ENCODE peak calls at places on chromosomes 13 and 19, in ten cellular contexts. One of them, this sample, is unnamed.

GRCh38 chr19:11322269-11323024 is 17.0 kb downstream of the RAB3D start:
- DNase-seq in GM12865: no peak
- DNase-seq in endodermal cell: no peak
- DNase-seq in left lung: no peak
- DNase-seq in fibroblast of mammary gland: no peak
- DNase-seq in choroid plexus epithelial cell: peak
- DNase-seq in PC-9: peak
- DNase-seq in mammary epithelial cell: no peak
- DNase-seq in heart left ventricle: peak
- DNase-seq in Panc1: no peak
- DNase-seq in this sample: no peak

GRCh38 chr13:114078501-114079451 is 53.6 kb downstream of the RASA3 start:
- DNase-seq in GM12865: no peak
- DNase-seq in choroid plexus epithelial cell: peak
- DNase-seq in mammary epithelial cell: peak
- DNase-seq in heart left ventricle: peak
- DNase-seq in Panc1: no peak
- DNase-seq in endodermal cell: peak
- DNase-seq in fibroblast of mammary gland: peak
- DNase-seq in left lung: peak
- DNase-seq in PC-9: peak
- DNase-seq in this sample: no peak

GRCh38 chr13:109924376-109924775 is 138.0 kb upstream of the IRS2 start:
- DNase-seq in mammary epithelial cell: no peak
- DNase-seq in endodermal cell: no peak
- DNase-seq in left lung: no peak
- DNase-seq in choroid plexus epithelial cell: peak
- DNase-seq in GM12865: no peak
- DNase-seq in heart left ventricle: no peak
- DNase-seq in PC-9: no peak
- DNase-seq in fibroblast of mammary gland: no peak
- DNase-seq in Panc1: no peak
- DNase-seq in this sample: no peak

GRCh38 chr13:113493315-113493951 is 2.9 kb upstream of the DCUN1D2 start:
- DNase-seq in endodermal cell: no peak
- DNase-seq in GM12865: peak
- DNase-seq in fibroblast of mammary gland: peak
- DNase-seq in choroid plexus epithelial cell: peak
- DNase-seq in left lung: no peak
- DNase-seq in PC-9: peak
- DNase-seq in Panc1: peak
- DNase-seq in mammary epithelial cell: peak
- DNase-seq in heart left ventricle: no peak
- DNase-seq in this sample: peak

GRCh38 chr19:4929186-4929585 is 19.9 kb downstream of the UHRF1 start:
- DNase-seq in heart left ventricle: peak
- DNase-seq in PC-9: no peak
- DNase-seq in mammary epithelial cell: no peak
- DNase-seq in choroid plexus epithelial cell: peak
- DNase-seq in left lung: no peak
- DNase-seq in Panc1: no peak
- DNase-seq in endodermal cell: no peak
- DNase-seq in GM12865: no peak
- DNase-seq in fibroblast of mammary gland: peak
- DNase-seq in this sample: no peak

GRCh38 chr13:99228737-99229691 is 28.4 kb downstream of the UBAC2 start:
- DNase-seq in PC-9: peak
- DNase-seq in left lung: no peak
- DNase-seq in GM12865: peak
- DNase-seq in heart left ventricle: no peak
- DNase-seq in Panc1: no peak
- DNase-seq in fibroblast of mammary gland: peak
- DNase-seq in choroid plexus epithelial cell: peak
- DNase-seq in endodermal cell: no peak
- DNase-seq in mammary epithelial cell: peak
- DNase-seq in this sample: peak

GRCh38 chr19:35164418-35164817 is 9.9 kb downstream of the FXYD5 start:
- DNase-seq in endodermal cell: no peak
- DNase-seq in choroid plexus epithelial cell: no peak
- DNase-seq in Panc1: no peak
- DNase-seq in PC-9: peak
- DNase-seq in left lung: no peak
- DNase-seq in heart left ventricle: no peak
- DNase-seq in GM12865: no peak
- DNase-seq in mammary epithelial cell: peak
- DNase-seq in fibroblast of mammary gland: no peak
- DNase-seq in this sample: no peak

GRCh38 chr19:30171795-30172642 is 200.2 kb upstream of the ZNF536 start:
- DNase-seq in choroid plexus epithelial cell: no peak
- DNase-seq in GM12865: no peak
- DNase-seq in PC-9: no peak
- DNase-seq in endodermal cell: no peak
- DNase-seq in heart left ventricle: no peak
- DNase-seq in fibroblast of mammary gland: no peak
- DNase-seq in Panc1: no peak
- DNase-seq in mammary epithelial cell: no peak
- DNase-seq in left lung: no peak
- DNase-seq in this sample: no peak

GRCh38 chr13:106376411-106377112 is 158.9 kb downstream of the EFNB2 start:
- DNase-seq in fibroblast of mammary gland: peak
- DNase-seq in endodermal cell: peak
- DNase-seq in heart left ventricle: no peak
- DNase-seq in choroid plexus epithelial cell: peak
- DNase-seq in PC-9: peak
- DNase-seq in mammary epithelial cell: peak
- DNase-seq in left lung: peak
- DNase-seq in GM12865: peak
- DNase-seq in Panc1: peak
- DNase-seq in this sample: no peak

GRCh38 chr13:37211542-37211941 is 106.1 kb upstream of the CSNK1A1L start:
- DNase-seq in PC-9: no peak
- DNase-seq in heart left ventricle: no peak
- DNase-seq in choroid plexus epithelial cell: no peak
- DNase-seq in GM12865: no peak
- DNase-seq in Panc1: no peak
- DNase-seq in left lung: no peak
- DNase-seq in endodermal cell: no peak
- DNase-seq in mammary epithelial cell: no peak
- DNase-seq in fibroblast of mammary gland: no peak
- DNase-seq in this sample: no peak

GRCh38 chr19:11151181-11151580 is 4.4 kb downstream of the SPC24 start:
- DNase-seq in choroid plexus epithelial cell: peak
- DNase-seq in mammary epithelial cell: no peak
- DNase-seq in PC-9: peak
- DNase-seq in Panc1: no peak
- DNase-seq in GM12865: no peak
- DNase-seq in left lung: no peak
- DNase-seq in heart left ventricle: peak
- DNase-seq in endodermal cell: no peak
- DNase-seq in fibroblast of mammary gland: no peak
- DNase-seq in this sample: no peak

GRCh38 chr19:15575406-15575805 is 39.6 kb upstream of the CYP4F8 start:
- DNase-seq in PC-9: no peak
- DNase-seq in choroid plexus epithelial cell: no peak
- DNase-seq in heart left ventricle: no peak
- DNase-seq in Panc1: no peak
- DNase-seq in left lung: no peak
- DNase-seq in mammary epithelial cell: no peak
- DNase-seq in endodermal cell: no peak
- DNase-seq in GM12865: no peak
- DNase-seq in fibroblast of mammary gland: no peak
- DNase-seq in this sample: no peak

GRCh38 chr19:18802354-18802753 is 11.2 kb upstream of the COMP start:
- DNase-seq in heart left ventricle: no peak
- DNase-seq in GM12865: no peak
- DNase-seq in Panc1: no peak
- DNase-seq in choroid plexus epithelial cell: no peak
- DNase-seq in PC-9: peak
- DNase-seq in endodermal cell: peak
- DNase-seq in mammary epithelial cell: no peak
- DNase-seq in fibroblast of mammary gland: no peak
- DNase-seq in left lung: no peak
- DNase-seq in this sample: no peak

GRCh38 chr13:52377898-52378297 is 28.1 kb downstream of the THSD1 start:
- DNase-seq in GM12865: no peak
- DNase-seq in heart left ventricle: no peak
- DNase-seq in fibroblast of mammary gland: no peak
- DNase-seq in left lung: no peak
- DNase-seq in choroid plexus epithelial cell: no peak
- DNase-seq in mammary epithelial cell: no peak
- DNase-seq in endodermal cell: no peak
- DNase-seq in PC-9: no peak
- DNase-seq in Panc1: no peak
- DNase-seq in this sample: no peak

DNA sequence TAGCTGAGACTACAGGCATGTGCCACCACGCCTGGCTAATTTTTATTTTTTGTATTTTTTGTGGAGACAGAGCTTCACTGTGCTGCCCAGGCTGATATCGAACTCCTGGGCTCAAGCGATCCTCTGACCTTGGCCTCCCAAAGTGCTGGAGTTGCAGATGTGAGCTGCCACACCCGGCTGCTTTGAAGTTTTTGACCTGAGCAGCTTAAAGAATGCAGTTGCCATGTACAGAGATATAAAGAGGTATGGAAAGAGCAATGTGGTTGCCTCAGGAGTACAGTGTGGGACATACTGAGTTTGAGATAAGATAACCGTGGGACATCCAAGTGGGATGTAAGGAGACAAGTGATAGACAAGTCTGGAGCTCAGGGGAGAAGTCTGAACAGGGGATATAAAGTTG is 82.7 kb upstream of the LSM14A start:
- DNase-seq in fibroblast of mammary gland: no peak
- DNase-seq in heart left ventricle: no peak
- DNase-seq in mammary epithelial cell: no peak
- DNase-seq in choroid plexus epithelial cell: no peak
- DNase-seq in GM12865: no peak
- DNase-seq in left lung: no peak
- DNase-seq in PC-9: no peak
- DNase-seq in endodermal cell: no peak
- DNase-seq in Panc1: no peak
- DNase-seq in this sample: no peak
- H3K4me3 ChIP-seq in fibroblast of mammary gland: no peak
- H3K4me3 ChIP-seq in heart left ventricle: no peak
- H3K4me3 ChIP-seq in mammary epithelial cell: no peak
- H3K4me3 ChIP-seq in choroid plexus epithelial cell: no peak
- H3K4me3 ChIP-seq in GM12865: no peak
- H3K4me3 ChIP-seq in left lung: no peak
- H3K4me3 ChIP-seq in PC-9: no peak
- H3K4me3 ChIP-seq in endodermal cell: no peak
- H3K4me3 ChIP-seq in Panc1: no peak
- H3K4me3 ChIP-seq in this sample: no peak

DNA sequence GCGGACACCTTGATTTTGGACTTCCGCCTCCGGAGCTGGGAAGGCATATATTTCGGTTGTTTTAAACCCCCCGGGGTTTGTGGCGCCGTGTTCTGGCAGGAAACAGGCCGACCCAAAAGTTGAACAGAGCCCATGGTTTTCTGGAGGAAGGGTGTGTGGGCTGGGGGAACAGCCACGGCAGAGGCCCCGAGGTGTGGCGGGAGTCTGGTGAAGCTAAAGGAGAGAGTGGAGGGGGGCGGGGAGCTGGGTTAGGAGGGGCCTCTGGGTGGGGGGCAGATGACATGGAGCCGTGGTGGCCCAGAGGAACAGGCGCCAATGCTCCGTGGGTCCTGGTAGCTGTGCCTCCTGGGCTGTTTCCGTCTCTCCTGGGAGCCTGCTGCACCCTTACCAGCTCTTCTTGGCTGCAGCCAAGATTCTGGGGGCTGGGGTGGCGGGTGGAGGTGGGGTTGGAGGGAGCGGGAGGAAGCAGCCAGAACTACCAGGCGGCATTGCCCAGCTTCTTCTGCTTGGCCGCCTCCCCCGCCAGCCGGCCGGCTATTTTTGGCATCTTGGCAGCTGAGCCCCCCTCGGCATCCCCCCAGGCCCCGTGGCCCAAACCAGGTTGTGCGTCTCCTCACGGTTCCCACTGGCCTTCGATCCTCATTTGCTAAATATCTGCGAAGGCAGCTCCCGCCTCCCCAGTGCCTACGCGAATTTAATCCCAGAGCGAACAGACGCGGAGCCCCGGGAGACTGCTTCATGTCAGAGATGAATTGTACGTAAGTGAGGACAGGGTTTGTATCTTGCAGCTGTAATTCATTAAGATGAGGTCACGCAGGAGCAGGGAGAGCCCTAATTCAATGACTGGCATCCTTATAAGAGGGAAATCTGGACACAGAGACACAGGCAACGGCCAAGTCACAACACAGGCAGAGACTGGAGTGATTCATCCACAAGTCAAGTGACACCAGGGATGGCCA is 12.7 kb upstream of the PEAK3 start:
- DNase-seq in Panc1: no peak
- DNase-seq in PC-9: no peak
- DNase-seq in GM12865: no peak
- DNase-seq in endodermal cell: no peak
- DNase-seq in fibroblast of mammary gland: peak
- DNase-seq in left lung: no peak
- DNase-seq in choroid plexus epithelial cell: peak
- DNase-seq in heart left ventricle: peak
- DNase-seq in mammary epithelial cell: no peak
- DNase-seq in this sample: no peak
- H3K4me3 ChIP-seq in Panc1: no peak
- H3K4me3 ChIP-seq in PC-9: no peak
- H3K4me3 ChIP-seq in GM12865: no peak
- H3K4me3 ChIP-seq in endodermal cell: no peak
- H3K4me3 ChIP-seq in fibroblast of mammary gland: no peak
- H3K4me3 ChIP-seq in left lung: no peak
- H3K4me3 ChIP-seq in choroid plexus epithelial cell: no peak
- H3K4me3 ChIP-seq in heart left ventricle: peak
- H3K4me3 ChIP-seq in mammary epithelial cell: no peak
- H3K4me3 ChIP-seq in this sample: no peak

DNA sequence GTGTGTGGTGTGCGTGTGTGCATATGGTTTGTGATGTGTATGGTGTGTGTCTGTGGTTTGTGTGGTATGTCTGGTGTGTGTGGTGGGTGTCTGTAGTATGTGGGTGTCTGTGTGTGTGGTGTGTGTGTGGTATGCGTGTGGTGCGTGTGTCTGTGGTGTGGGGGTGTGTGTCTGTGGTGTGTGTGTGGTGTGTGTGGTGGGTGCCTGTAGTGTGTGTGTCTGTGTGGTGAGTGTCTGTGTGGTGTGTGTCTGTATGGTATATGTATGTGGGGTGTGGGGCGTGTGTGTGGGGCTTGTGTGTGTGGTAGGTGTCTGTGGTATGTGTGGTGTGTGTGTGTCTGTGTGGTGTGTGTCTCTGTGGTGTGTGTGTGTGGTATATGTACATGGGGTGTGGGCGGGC is 300.7 kb downstream of the TEX29 start:
- DNase-seq in PC-9: no peak
- DNase-seq in endodermal cell: no peak
- DNase-seq in left lung: no peak
- DNase-seq in heart left ventricle: no peak
- DNase-seq in fibroblast of mammary gland: no peak
- DNase-seq in choroid plexus epithelial cell: no peak
- DNase-seq in Panc1: no peak
- DNase-seq in GM12865: no peak
- DNase-seq in mammary epithelial cell: no peak
- DNase-seq in this sample: no peak
- H3K4me3 ChIP-seq in PC-9: no peak
- H3K4me3 ChIP-seq in endodermal cell: no peak
- H3K4me3 ChIP-seq in left lung: no peak
- H3K4me3 ChIP-seq in heart left ventricle: no peak
- H3K4me3 ChIP-seq in fibroblast of mammary gland: no peak
- H3K4me3 ChIP-seq in choroid plexus epithelial cell: no peak
- H3K4me3 ChIP-seq in Panc1: no peak
- H3K4me3 ChIP-seq in GM12865: no peak
- H3K4me3 ChIP-seq in mammary epithelial cell: no peak
- H3K4me3 ChIP-seq in this sample: no peak

GRCh38 chr19:308471-309205 is 17.4 kb upstream of the PLPP2 start:
- DNase-seq in mammary epithelial cell: no peak
- DNase-seq in endodermal cell: no peak
- DNase-seq in PC-9: no peak
- DNase-seq in choroid plexus epithelial cell: no peak
- DNase-seq in fibroblast of mammary gland: no peak
- DNase-seq in Panc1: no peak
- DNase-seq in left lung: no peak
- DNase-seq in heart left ventricle: no peak
- DNase-seq in GM12865: no peak
- DNase-seq in this sample: no peak
- H3K4me3 ChIP-seq in mammary epithelial cell: no peak
- H3K4me3 ChIP-seq in endodermal cell: no peak
- H3K4me3 ChIP-seq in PC-9: no peak
- H3K4me3 ChIP-seq in choroid plexus epithelial cell: no peak
- H3K4me3 ChIP-seq in fibroblast of mammary gland: no peak
- H3K4me3 ChIP-seq in Panc1: no peak
- H3K4me3 ChIP-seq in left lung: no peak
- H3K4me3 ChIP-seq in heart left ventricle: peak
- H3K4me3 ChIP-seq in GM12865: no peak
- H3K4me3 ChIP-seq in this sample: no peak